ENCODE peak calls at places on chromosomes 7 and 10, in six cellular contexts. One of them, this sample, is unnamed.

GRCh38 chr7:38229386-38229785 is 44.0 kb downstream of the TARP start:
- DNase-seq in mesenchymal stem cell: peak
- DNase-seq in GM12892: no peak
- DNase-seq in GM12865: no peak
- DNase-seq in NCI-H187: no peak
- DNase-seq in fibroblast of lung: peak
- DNase-seq in this sample: no peak

GRCh38 chr10:17910144-17910789 is 41.5 kb upstream of the SLC39A12 start:
- DNase-seq in mesenchymal stem cell: peak
- DNase-seq in GM12892: no peak
- DNase-seq in GM12865: peak
- DNase-seq in NCI-H187: no peak
- DNase-seq in fibroblast of lung: peak
- DNase-seq in this sample: peak

GRCh38 chr7:129801882-129802281 is 150.9 kb downstream of the UBE2H start:
- DNase-seq in mesenchymal stem cell: no peak
- DNase-seq in GM12892: no peak
- DNase-seq in GM12865: no peak
- DNase-seq in NCI-H187: peak
- DNase-seq in fibroblast of lung: no peak
- DNase-seq in this sample: no peak

GRCh38 chr10:62866451-62866850 is 50.3 kb upstream of the EGR2 start:
- DNase-seq in mesenchymal stem cell: no peak
- DNase-seq in GM12892: no peak
- DNase-seq in GM12865: no peak
- DNase-seq in NCI-H187: no peak
- DNase-seq in fibroblast of lung: no peak
- DNase-seq in this sample: no peak

GRCh38 chr10:21100190-21100589 is 203.1 kb upstream of the NEBL start:
- DNase-seq in mesenchymal stem cell: no peak
- DNase-seq in GM12892: no peak
- DNase-seq in GM12865: no peak
- DNase-seq in NCI-H187: no peak
- DNase-seq in fibroblast of lung: no peak
- DNase-seq in this sample: no peak

GRCh38 chr7:120171406-120171805 is 101.6 kb upstream of the KCND2 start:
- DNase-seq in mesenchymal stem cell: no peak
- DNase-seq in GM12892: no peak
- DNase-seq in GM12865: no peak
- DNase-seq in NCI-H187: no peak
- DNase-seq in fibroblast of lung: no peak
- DNase-seq in this sample: no peak

GRCh38 chr10:78413294-78414055 is 379.8 kb downstream of the RPS24 start:
- DNase-seq in mesenchymal stem cell: no peak
- DNase-seq in GM12892: no peak
- DNase-seq in GM12865: no peak
- DNase-seq in NCI-H187: no peak
- DNase-seq in fibroblast of lung: peak
- DNase-seq in this sample: no peak

GRCh38 chr7:37211097-37211496 is 237.6 kb downstream of the ELMO1 start:
- DNase-seq in mesenchymal stem cell: peak
- DNase-seq in GM12892: no peak
- DNase-seq in GM12865: no peak
- DNase-seq in NCI-H187: no peak
- DNase-seq in fibroblast of lung: peak
- DNase-seq in this sample: no peak

GRCh38 chr10:94858022-94858421 is 80.4 kb upstream of the CYP2C9 start:
- DNase-seq in mesenchymal stem cell: no peak
- DNase-seq in GM12892: no peak
- DNase-seq in GM12865: peak
- DNase-seq in NCI-H187: no peak
- DNase-seq in fibroblast of lung: no peak
- DNase-seq in this sample: no peak

GRCh38 chr7:98909487-98909886 is 31.2 kb downstream of the TRRAP start:
- DNase-seq in mesenchymal stem cell: no peak
- DNase-seq in GM12892: no peak
- DNase-seq in GM12865: no peak
- DNase-seq in NCI-H187: no peak
- DNase-seq in fibroblast of lung: no peak
- DNase-seq in this sample: no peak

GRCh38 chr10:103481974-103482531 is 3.0 kb upstream of the CALHM3 start:
- DNase-seq in mesenchymal stem cell: peak
- DNase-seq in GM12892: no peak
- DNase-seq in GM12865: peak
- DNase-seq in NCI-H187: no peak
- DNase-seq in fibroblast of lung: peak
- DNase-seq in this sample: peak

GRCh38 chr7:30733691-30734090 is 18.2 kb upstream of the INMT start:
- DNase-seq in mesenchymal stem cell: no peak
- DNase-seq in GM12892: no peak
- DNase-seq in GM12865: no peak
- DNase-seq in NCI-H187: no peak
- DNase-seq in fibroblast of lung: no peak
- DNase-seq in this sample: no peak

GRCh38 chr7:30925913-30926312 is 14.3 kb downstream of the AQP1 start:
- DNase-seq in mesenchymal stem cell: no peak
- DNase-seq in GM12892: no peak
- DNase-seq in GM12865: no peak
- DNase-seq in NCI-H187: no peak
- DNase-seq in fibroblast of lung: no peak
- DNase-seq in this sample: no peak

GRCh38 chr10:62083868-62084267 is 182.4 kb downstream of the ARID5B start:
- DNase-seq in mesenchymal stem cell: peak
- DNase-seq in GM12892: no peak
- DNase-seq in GM12865: no peak
- DNase-seq in NCI-H187: peak
- DNase-seq in fibroblast of lung: peak
- DNase-seq in this sample: no peak

This sample was measured in Panc1.